ENCODE peak calls at places on chromosomes 1 and 21, in six cellular contexts. One of them, this sample, is unnamed.

GRCh38 chr1:109634292-109634691 is 14.7 kb downstream of the AMPD2 start:
- DNase-seq in lower leg skin: no peak
- DNase-seq in tibial artery: no peak
- DNase-seq in left lung: no peak
- DNase-seq in cardiac muscle cell: no peak
- DNase-seq in CD4-positive, alpha-beta T cell: no peak
- DNase-seq in this sample: no peak

GRCh38 chr1:50978144-50978851 is 8.3 kb downstream of the CDKN2C start:
- DNase-seq in lower leg skin: peak; percentile 92
- DNase-seq in tibial artery: peak; percentile 53
- DNase-seq in left lung: peak; percentile 89
- DNase-seq in cardiac muscle cell: peak; percentile 65
- DNase-seq in CD4-positive, alpha-beta T cell: no peak
- DNase-seq in this sample: peak; percentile 38

GRCh38 chr1:26284597-26285351 is 4.9 kb downstream of the SH3BGRL3 start:
- DNase-seq in lower leg skin: peak; percentile 97
- DNase-seq in tibial artery: peak; percentile 87
- DNase-seq in left lung: peak; percentile 91
- DNase-seq in cardiac muscle cell: peak; percentile 90
- DNase-seq in CD4-positive, alpha-beta T cell: peak; percentile 95
- DNase-seq in this sample: peak; percentile 96

GRCh38 chr1:7967206-7967605 is 5.7 kb downstream of the PARK7 start:
- DNase-seq in lower leg skin: no peak
- DNase-seq in tibial artery: no peak
- DNase-seq in left lung: no peak
- DNase-seq in cardiac muscle cell: no peak
- DNase-seq in CD4-positive, alpha-beta T cell: no peak
- DNase-seq in this sample: no peak

GRCh38 chr1:162690672-162691434 is 58.6 kb downstream of the DDR2 start:
- DNase-seq in lower leg skin: peak; percentile 94
- DNase-seq in tibial artery: peak; percentile 84
- DNase-seq in left lung: no peak
- DNase-seq in cardiac muscle cell: peak; percentile 86
- DNase-seq in CD4-positive, alpha-beta T cell: no peak
- DNase-seq in this sample: peak; percentile 97

GRCh38 chr21:37119421-37120218 is 46.6 kb downstream of the TTC3 start:
- DNase-seq in lower leg skin: no peak
- DNase-seq in tibial artery: no peak
- DNase-seq in left lung: no peak
- DNase-seq in cardiac muscle cell: peak; percentile 51
- DNase-seq in CD4-positive, alpha-beta T cell: no peak
- DNase-seq in this sample: no peak

GRCh38 chr1:62325076-62325475 is 5.8 kb upstream of the KANK4 start:
- DNase-seq in lower leg skin: no peak
- DNase-seq in tibial artery: no peak
- DNase-seq in left lung: no peak
- DNase-seq in cardiac muscle cell: peak; percentile 72
- DNase-seq in CD4-positive, alpha-beta T cell: no peak
- DNase-seq in this sample: peak; percentile 97

GRCh38 chr1:205680073-205680851 is at the start of gene SLC45A3:
- DNase-seq in lower leg skin: no peak
- DNase-seq in tibial artery: no peak
- DNase-seq in left lung: peak; percentile 83
- DNase-seq in cardiac muscle cell: no peak
- DNase-seq in CD4-positive, alpha-beta T cell: peak; percentile 43
- DNase-seq in this sample: peak; percentile 13

GRCh38 chr21:44558695-44559094 is at the start of gene KRTAP10-3:
- DNase-seq in lower leg skin: no peak
- DNase-seq in tibial artery: no peak
- DNase-seq in left lung: no peak
- DNase-seq in cardiac muscle cell: no peak
- DNase-seq in CD4-positive, alpha-beta T cell: no peak
- DNase-seq in this sample: no peak

GRCh38 chr1:2890221-2890850 is 88.8 kb upstream of the TTC34 start:
- DNase-seq in lower leg skin: no peak
- DNase-seq in tibial artery: no peak
- DNase-seq in left lung: no peak
- DNase-seq in cardiac muscle cell: no peak
- DNase-seq in CD4-positive, alpha-beta T cell: no peak
- DNase-seq in this sample: no peak

GRCh38 chr1:22673486-22674409 is 20.7 kb downstream of the C1QB start:
- DNase-seq in lower leg skin: no peak
- DNase-seq in tibial artery: peak; percentile 62
- DNase-seq in left lung: no peak
- DNase-seq in cardiac muscle cell: peak; percentile 78
- DNase-seq in CD4-positive, alpha-beta T cell: no peak
- DNase-seq in this sample: peak; percentile 62

GRCh38 chr1:233470738-233471499 is 143.0 kb upstream of the KCNK1 start:
- DNase-seq in lower leg skin: no peak
- DNase-seq in tibial artery: no peak
- DNase-seq in left lung: no peak
- DNase-seq in cardiac muscle cell: no peak
- DNase-seq in CD4-positive, alpha-beta T cell: no peak
- DNase-seq in this sample: no peak

GRCh38 chr1:155352600-155352999 is 31.9 kb downstream of the RUSC1 start:
- DNase-seq in lower leg skin: no peak
- DNase-seq in tibial artery: no peak
- DNase-seq in left lung: no peak
- DNase-seq in cardiac muscle cell: no peak
- DNase-seq in CD4-positive, alpha-beta T cell: no peak
- DNase-seq in this sample: no peak

GRCh38 chr1:214514032-214514818 is 37.2 kb downstream of the PTPN14 start:
- DNase-seq in lower leg skin: no peak
- DNase-seq in tibial artery: no peak
- DNase-seq in left lung: no peak
- DNase-seq in cardiac muscle cell: peak; percentile 39
- DNase-seq in CD4-positive, alpha-beta T cell: no peak
- DNase-seq in this sample: no peak

GRCh38 chr21:37153193-37153934 is 80.3 kb downstream of the TTC3 start:
- DNase-seq in lower leg skin: no peak
- DNase-seq in tibial artery: no peak
- DNase-seq in left lung: no peak
- DNase-seq in cardiac muscle cell: peak; percentile 88
- DNase-seq in CD4-positive, alpha-beta T cell: no peak
- DNase-seq in this sample: peak; percentile 53

GRCh38 chr1:153527023-153527724 is 8.6 kb downstream of the S100A6 start:
- DNase-seq in lower leg skin: no peak
- DNase-seq in tibial artery: peak; percentile 10
- DNase-seq in left lung: no peak
- DNase-seq in cardiac muscle cell: no peak
- DNase-seq in CD4-positive, alpha-beta T cell: no peak
- DNase-seq in this sample: peak; percentile 98

GRCh38 chr1:67939942-67940341 is 106.7 kb upstream of the GNG12 start:
- DNase-seq in lower leg skin: no peak
- DNase-seq in tibial artery: no peak
- DNase-seq in left lung: no peak
- DNase-seq in cardiac muscle cell: no peak
- DNase-seq in CD4-positive, alpha-beta T cell: no peak
- DNase-seq in this sample: no peak

GRCh38 chr1:192810253-192810880 is 1.5 kb downstream of the RGS2 start:
- DNase-seq in lower leg skin: no peak
- DNase-seq in tibial artery: peak; percentile 32
- DNase-seq in left lung: no peak
- DNase-seq in cardiac muscle cell: peak; percentile 81
- DNase-seq in CD4-positive, alpha-beta T cell: no peak
- DNase-seq in this sample: peak; percentile 21

GRCh38 chr1:50106095-50106761 is 2.5 kb upstream of the ELAVL4 start:
- DNase-seq in lower leg skin: no peak
- DNase-seq in tibial artery: no peak
- DNase-seq in left lung: no peak
- DNase-seq in cardiac muscle cell: no peak
- DNase-seq in CD4-positive, alpha-beta T cell: no peak
- DNase-seq in this sample: no peak

GRCh38 chr1:176032040-176032645 is 174.9 kb downstream of the COP1 start:
- DNase-seq in lower leg skin: no peak
- DNase-seq in tibial artery: no peak
- DNase-seq in left lung: no peak
- DNase-seq in cardiac muscle cell: no peak
- DNase-seq in CD4-positive, alpha-beta T cell: no peak
- DNase-seq in this sample: no peak

GRCh38 chr1:29240400-29240837 is 4.1 kb downstream of the PTPRU start:
- DNase-seq in lower leg skin: no peak
- DNase-seq in tibial artery: no peak
- DNase-seq in left lung: no peak
- DNase-seq in cardiac muscle cell: peak; percentile 57
- DNase-seq in CD4-positive, alpha-beta T cell: no peak
- DNase-seq in this sample: no peak
- TF ChIP-seq CTCF in lower leg skin: no peak
- TF ChIP-seq CTCF in tibial artery: no peak
- TF ChIP-seq CTCF in left lung: no peak
- TF ChIP-seq CTCF in cardiac muscle cell: peak; percentile 41
- TF ChIP-seq CTCF in CD4-positive, alpha-beta T cell: no peak
- TF ChIP-seq CTCF in this sample: no peak

DNA sequence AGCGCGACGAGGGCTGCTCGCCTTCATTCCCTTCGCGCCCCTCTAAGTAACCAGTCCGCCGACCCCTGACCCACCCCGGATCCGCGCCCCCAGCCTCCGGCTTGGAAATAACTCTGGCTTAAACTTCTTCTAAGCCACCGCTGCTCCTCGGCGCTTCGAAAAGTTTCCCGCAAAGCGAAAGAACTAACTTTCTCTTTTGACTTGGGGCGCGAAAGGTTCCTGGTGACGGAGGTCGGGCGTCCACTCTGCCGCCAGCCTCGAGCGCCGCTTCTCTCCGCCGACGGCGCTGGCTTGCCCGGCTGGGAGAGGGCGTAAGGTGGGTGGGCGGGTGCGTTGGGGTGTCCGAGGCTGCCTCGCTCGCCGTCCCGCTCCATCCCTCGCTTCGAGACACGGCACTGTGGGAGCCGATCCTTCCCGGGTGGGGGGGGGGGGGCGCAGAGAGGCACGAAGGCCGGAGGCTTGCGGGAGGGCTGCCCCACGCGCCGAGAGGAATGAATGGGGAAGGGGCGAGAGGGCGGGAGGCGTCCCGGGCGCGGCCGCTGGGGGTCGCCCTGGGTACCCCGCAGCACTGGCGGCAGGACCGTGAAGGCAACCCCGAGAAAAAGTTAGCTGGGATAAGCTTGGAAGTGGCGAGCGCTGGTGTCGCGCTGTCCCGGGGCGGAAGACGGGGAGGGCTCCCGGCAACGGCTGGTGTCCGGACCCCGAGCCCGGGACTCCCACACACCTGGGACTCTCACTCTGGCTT is 567 bp downstream of the ATF3 start:
- DNase-seq in lower leg skin: peak; percentile 92
- DNase-seq in tibial artery: peak; percentile 45
- DNase-seq in left lung: peak; percentile 89
- DNase-seq in cardiac muscle cell: peak; percentile 55
- DNase-seq in CD4-positive, alpha-beta T cell: peak; percentile 26
- DNase-seq in this sample: no peak
- TF ChIP-seq CTCF in lower leg skin: no peak
- TF ChIP-seq CTCF in tibial artery: peak; percentile 30
- TF ChIP-seq CTCF in left lung: peak; percentile 42
- TF ChIP-seq CTCF in cardiac muscle cell: peak; percentile 54
- TF ChIP-seq CTCF in CD4-positive, alpha-beta T cell: peak; percentile 42
- TF ChIP-seq CTCF in this sample: peak; percentile 27

GRCh38 chr21:34351786-34352241 is 12.0 kb upstream of the KCNE2 start:
- DNase-seq in lower leg skin: no peak
- DNase-seq in tibial artery: no peak
- DNase-seq in left lung: no peak
- DNase-seq in cardiac muscle cell: peak; percentile 40
- DNase-seq in CD4-positive, alpha-beta T cell: no peak
- DNase-seq in this sample: peak; percentile 27
- TF ChIP-seq CTCF in lower leg skin: no peak
- TF ChIP-seq CTCF in tibial artery: peak; percentile 86
- TF ChIP-seq CTCF in left lung: peak; percentile 20
- TF ChIP-seq CTCF in cardiac muscle cell: peak; percentile 60
- TF ChIP-seq CTCF in CD4-positive, alpha-beta T cell: no peak
- TF ChIP-seq CTCF in this sample: peak; percentile 60

DNA sequence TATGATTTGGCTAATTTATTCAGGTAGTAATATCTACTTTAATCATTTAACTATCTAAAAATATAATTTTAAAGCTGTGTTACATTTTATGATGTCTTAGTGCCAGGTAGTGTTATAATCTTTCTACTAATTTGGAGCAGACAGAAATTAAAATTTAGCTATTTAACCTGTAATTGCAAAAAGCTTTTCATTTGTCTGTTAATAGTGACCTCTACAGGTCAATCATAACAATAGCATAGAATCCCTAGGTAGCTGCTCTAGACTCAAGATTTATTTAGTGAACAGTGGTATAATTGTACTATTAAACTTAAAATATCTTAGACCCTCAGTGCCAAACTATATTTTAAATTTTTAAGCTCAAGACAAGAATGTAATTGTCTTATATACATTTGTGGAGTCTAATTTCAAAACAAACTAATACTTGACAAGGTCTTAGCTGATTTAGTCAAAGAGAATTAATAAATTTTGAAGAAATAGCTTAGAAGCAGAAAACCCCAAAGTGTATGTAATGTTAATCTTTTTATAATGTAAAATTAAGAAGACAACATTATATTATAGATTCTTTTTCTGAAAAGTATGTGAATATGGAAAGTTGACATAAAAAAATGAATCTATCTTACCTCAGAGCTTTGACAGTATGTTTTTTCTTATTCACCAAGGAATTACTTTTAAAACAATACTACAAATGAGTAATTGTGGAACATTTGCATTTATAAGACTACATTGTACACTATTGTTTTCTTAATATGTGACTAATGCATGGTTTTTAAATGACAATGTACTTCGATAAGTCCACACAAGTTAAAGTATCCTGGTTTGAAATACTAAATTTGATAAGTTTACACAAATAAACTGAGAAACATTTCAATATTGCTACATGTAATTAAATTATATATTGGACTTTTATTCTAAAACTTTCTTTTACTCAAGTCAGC is 64.1 kb upstream of the RNPC3 start:
- DNase-seq in lower leg skin: no peak
- DNase-seq in tibial artery: no peak
- DNase-seq in left lung: no peak
- DNase-seq in cardiac muscle cell: peak; percentile 24
- DNase-seq in CD4-positive, alpha-beta T cell: no peak
- DNase-seq in this sample: peak; percentile 37
- TF ChIP-seq CTCF in lower leg skin: no peak
- TF ChIP-seq CTCF in tibial artery: no peak
- TF ChIP-seq CTCF in left lung: peak; percentile 31
- TF ChIP-seq CTCF in cardiac muscle cell: peak; percentile 57
- TF ChIP-seq CTCF in CD4-positive, alpha-beta T cell: peak; percentile 34
- TF ChIP-seq CTCF in this sample: peak; percentile 45

DNA sequence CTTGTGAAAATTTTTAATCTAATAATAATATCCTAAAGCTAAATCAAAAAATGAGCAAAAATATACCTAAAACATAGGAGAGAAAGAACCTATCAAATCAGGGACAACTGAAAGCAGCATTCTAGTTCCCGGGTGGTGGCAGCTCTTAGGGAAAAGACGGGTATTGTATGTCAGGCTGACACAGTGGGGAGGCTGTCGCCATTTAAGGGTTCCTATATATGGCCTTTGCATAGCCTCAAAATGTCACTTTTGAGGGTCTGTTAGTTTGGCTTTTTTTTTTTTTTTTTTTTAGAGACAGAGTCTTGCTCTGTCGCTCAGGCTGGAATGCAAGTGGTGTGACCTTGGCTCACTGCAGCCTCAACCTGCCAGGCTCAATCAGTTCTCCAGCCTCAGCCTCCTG is 6.0 kb downstream of the CLSTN1 start:
- DNase-seq in lower leg skin: peak; percentile 59
- DNase-seq in tibial artery: no peak
- DNase-seq in left lung: no peak
- DNase-seq in cardiac muscle cell: no peak
- DNase-seq in CD4-positive, alpha-beta T cell: no peak
- DNase-seq in this sample: no peak
- TF ChIP-seq CTCF in lower leg skin: no peak
- TF ChIP-seq CTCF in tibial artery: no peak
- TF ChIP-seq CTCF in left lung: no peak
- TF ChIP-seq CTCF in cardiac muscle cell: no peak
- TF ChIP-seq CTCF in CD4-positive, alpha-beta T cell: no peak
- TF ChIP-seq CTCF in this sample: no peak